ENCODE peak calls at places on chromosomes 16 and 17, in five cellular contexts. G, E, N, D and C are unnamed samples.

GRCh38 chr17:45200701-45201100 is 21.0 kb upstream of the FMNL1 start:
- DNase-seq in D (no peak), E (no peak), N (peak), G (no peak), C (no peak)

GRCh38 chr17:17790673-17791464 is 45.9 kb downstream of the SREBF1 start:
- DNase-seq in E (no peak), N (no peak), G (no peak), D (no peak), C (no peak)

GRCh38 chr16:50509521-50510341 is 38.5 kb upstream of the NKD1 start:
- DNase-seq in D (peak), G (no peak), N (no peak), E (peak), C (peak)

GRCh38 chr17:45132569-45133463 is 501 bp upstream of the PLCD3 start:
- DNase-seq in N (peak), D (peak), G (peak), E (peak), C (peak)

GRCh38 chr17:17134051-17134951 is 71.8 kb downstream of the PLD6 start:
- DNase-seq in E (no peak), D (no peak), G (no peak), N (no peak), C (no peak)

GRCh38 chr16:54236761-54237160 is 49.8 kb downstream of the IRX3 start:
- DNase-seq in D (no peak), N (no peak), E (no peak), G (no peak), C (no peak)

GRCh38 chr16:65154321-65154720 is 32.5 kb upstream of the CDH11 start:
- DNase-seq in D (no peak), E (no peak), G (no peak), N (no peak), C (no peak)

GRCh38 chr17:78485416-78486168 is 91.6 kb downstream of the DNAH17 start:
- DNase-seq in E (no peak), D (no peak), N (no peak), G (no peak), C (no peak)

GRCh38 chr17:78766225-78766624 is 15.8 kb downstream of the CYTH1 start:
- DNase-seq in D (no peak), E (no peak), N (no peak), G (no peak), C (no peak)

GRCh38 chr17:81288715-81289114 is 6.4 kb downstream of the SLC38A10 start:
- DNase-seq in D (no peak), G (no peak), N (no peak), E (no peak), C (no peak)

GRCh38 chr17:44906987-44907681 is 7.9 kb upstream of the EFTUD2 start:
- DNase-seq in G (no peak), E (peak), D (no peak), N (no peak), C (no peak)

GRCh38 chr16:85588562-85589503 is 24.3 kb upstream of the GSE1 start:
- DNase-seq in G (no peak), E (peak), N (no peak), D (no peak), C (no peak)

GRCh38 chr17:81483085-81483861 is 29.3 kb downstream of the ACTG1 start:
- DNase-seq in N (peak), E (no peak), D (peak), G (no peak), C (peak)

GRCh38 chr17:64786337-64786736 is 124.2 kb upstream of the SMURF2 start:
- DNase-seq in N (no peak), D (no peak), E (no peak), G (no peak), C (no peak)

GRCh38 chr16:6231351-6231750 is 1101.3 kb upstream of the RBFOX1 start:
- DNase-seq in E (no peak), N (no peak), G (no peak), D (no peak), C (no peak)

GRCh38 chr17:50056217-50056960 is 479 bp downstream of the ITGA3 start:
- DNase-seq in N (peak), G (peak), D (peak), E (no peak), C (peak)

GRCh38 chr17:83149761-83150251 is 70.4 kb downstream of the METRNL start:
- DNase-seq in D (no peak), G (no peak), E (no peak), N (no peak), C (no peak)

GRCh38 chr17:10125761-10126553 is 72.4 kb downstream of the GAS7 start:
- DNase-seq in G (no peak), D (no peak), N (no peak), E (no peak), C (no peak)

GRCh38 chr16:3065069-3065741 is at the start of gene IL32:
- DNase-seq in N (no peak), D (peak), G (no peak), E (no peak), C (no peak)

GRCh38 chr17:77400445-77400870 is 259.7 kb downstream of the SEC14L1 start:
- DNase-seq in G (no peak), D (peak), N (peak), E (peak), C (peak)

GRCh38 chr17:82008258-82008940 is 14.3 kb downstream of the CENPX start:
- DNase-seq in G (no peak), E (no peak), N (no peak), D (no peak), C (no peak)

GRCh38 chr17:12995106-12995895 is 22.5 kb downstream of the ELAC2 start:
- DNase-seq in G (no peak), D (no peak), N (no peak), E (no peak), C (no peak)

GRCh38 chr17:75152971-75153853 is 1.1 kb downstream of the JPT1 start:
- DNase-seq in D (peak), N (peak), G (no peak), E (peak), C (no peak)

GRCh38 chr17:75459590-75460267 is 3.3 kb downstream of the TMEM94 start:
- DNase-seq in D (no peak), G (no peak), E (no peak), N (no peak), C (no peak)

GRCh38 chr17:48625502-48626201 is 506 bp downstream of the HOXB9 start:
- DNase-seq in N (no peak), D (peak), E (peak), G (no peak), C (peak)

GRCh38 chr17:4881761-4882555 is 17.4 kb upstream of the C17orf107 start:
- DNase-seq in E (peak), D (peak), N (no peak), G (peak), C (peak)